ENCODE peak calls at places on chromosomes 13 and 19, in four cellular contexts. Q is A549, X is SK-N-SH, I is GM12878. K is an unnamed sample.
A peak's percentile ranks its signal among the peaks of the same experiment; 100 is the strongest.

GRCh38 chr13:24022568-24022967 is 125.3 kb upstream of the C1QTNF9B start:
- DNase-seq in Q (no peak), I (no peak), X (no peak), K (peak; percentile 50)

GRCh38 chr13:51801631-51802099 is 2.3 kb downstream of the DHRS12 start:
- DNase-seq in I (no peak), Q (peak; percentile 23), X (peak; percentile 56), K (no peak)

GRCh38 chr19:13796301-13797057 is 1.2 kb downstream of the ZSWIM4 start:
- DNase-seq in X (peak; percentile 43), I (no peak), Q (peak; percentile 68), K (peak; percentile 98)

GRCh38 chr19:45099465-45100201 is 6.7 kb downstream of the PPP1R37 start:
- DNase-seq in Q (no peak), I (no peak), X (no peak), K (peak; percentile 46)

GRCh38 chr13:100848304-100848703 is 173.7 kb upstream of the TMTC4 start:
- DNase-seq in I (no peak), Q (no peak), X (no peak), K (no peak)

GRCh38 chr13:24842533-24843278 is 78.7 kb downstream of the RNF17 start:
- DNase-seq in I (no peak), X (no peak), Q (no peak), K (no peak)

GRCh38 chr19:18520848-18521691 is 800 bp downstream of the ELL start:
- DNase-seq in X (no peak), I (no peak), Q (no peak), K (no peak)

GRCh38 chr13:37475966-37476365 is 122.6 kb downstream of the POSTN start:
- DNase-seq in X (no peak), Q (no peak), I (no peak), K (peak; percentile 87)

GRCh38 chr13:27082325-27082724 is 89.3 kb downstream of the USP12 start:
- DNase-seq in X (no peak), I (no peak), Q (no peak), K (no peak)

GRCh38 chr13:106156468-106156867 is 379.0 kb downstream of the EFNB2 start:
- DNase-seq in Q (no peak), X (no peak), I (no peak), K (peak; percentile 99)

GRCh38 chr19:6753178-6754031 is 13.8 kb downstream of the SH2D3A start:
- DNase-seq in I (peak; percentile 57), X (peak; percentile 92), Q (peak; percentile 58), K (peak; percentile 15)

GRCh38 chr19:52993342-52994178 is 20.2 kb upstream of the ERVV-1 start:
- DNase-seq in X (peak; percentile 94), Q (no peak), I (no peak), K (peak; percentile 66)

GRCh38 chr13:51444922-51445321 is 7.9 kb downstream of the INTS6 start:
- DNase-seq in X (peak; percentile 29), Q (peak; percentile 13), I (no peak), K (peak; percentile 68)

GRCh38 chr13:41974262-41974900 is 13.5 kb upstream of the VWA8 start:
- DNase-seq in I (no peak), X (no peak), Q (no peak), K (no peak)

GRCh38 chr19:15780595-15781418 is 6.7 kb upstream of the OR10H5 start:
- DNase-seq in I (no peak), X (no peak), Q (no peak), K (no peak)
- TF ChIP-seq RCOR1 in I (no peak), X (no peak), Q (no peak), K (no peak)

DNA sequence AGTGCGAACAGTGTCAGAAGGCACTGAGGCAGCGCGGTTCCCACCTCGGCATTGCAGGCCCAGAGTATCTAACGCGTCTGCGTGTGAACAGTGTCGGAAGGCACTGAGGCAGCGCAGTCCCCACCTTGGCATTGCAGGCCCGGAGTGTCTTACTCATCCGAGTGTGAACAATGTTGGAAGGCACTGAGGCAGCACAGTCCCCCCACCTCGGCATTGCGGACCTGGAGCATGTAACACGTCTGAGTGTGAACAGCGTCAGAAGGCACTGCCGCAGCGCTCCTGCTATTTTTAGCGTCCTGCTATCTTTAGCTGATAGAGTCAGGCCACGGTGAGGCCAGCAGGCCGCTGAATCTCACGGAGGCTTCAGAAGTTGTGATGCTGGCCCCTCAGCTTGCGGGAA is 39.6 kb downstream of the ATP11A start:
- DNase-seq in Q (no peak), I (no peak), X (no peak), K (no peak)
- TF ChIP-seq RCOR1 in Q (no peak), I (no peak), X (no peak), K (no peak)

DNA sequence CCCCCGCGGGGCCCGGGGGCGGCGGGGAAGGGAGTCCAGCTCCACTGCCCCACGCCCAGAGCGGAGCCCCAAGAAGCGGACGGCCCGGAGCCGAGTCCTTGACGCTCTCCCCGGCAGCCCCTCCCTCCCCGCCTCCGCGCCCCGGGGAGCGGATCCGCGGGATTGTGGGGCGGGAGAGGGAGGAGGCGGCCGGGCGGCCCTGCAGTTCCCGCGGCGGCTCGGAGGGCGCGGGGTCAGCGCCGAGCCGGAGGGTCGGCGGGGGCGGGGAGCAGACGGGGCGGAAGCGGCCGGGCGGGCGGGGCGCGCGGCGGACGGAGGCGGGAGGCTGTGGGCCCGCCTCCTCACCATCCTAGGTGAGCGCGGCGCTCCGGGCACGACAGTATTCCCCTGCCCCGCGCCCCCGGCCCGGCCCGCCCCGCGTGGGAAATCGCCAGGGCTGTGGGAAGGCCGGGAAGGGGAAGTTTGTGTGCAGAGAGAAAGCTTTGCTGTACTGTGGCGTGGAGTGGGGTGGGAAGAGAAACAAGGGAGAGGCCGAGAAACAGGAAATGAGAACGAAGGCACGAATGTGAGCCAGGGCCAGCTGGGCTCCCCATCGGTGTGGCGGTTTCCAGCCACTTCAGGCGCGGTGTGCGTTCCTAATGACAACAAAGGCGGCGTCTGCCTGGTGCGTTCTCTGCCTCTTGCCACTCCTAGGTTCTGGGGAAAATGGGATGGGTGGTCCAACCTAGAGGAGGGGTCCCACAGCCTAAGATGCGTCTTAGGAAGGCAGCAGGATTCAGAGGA is 1.3 kb upstream of the KLF12 start:
- DNase-seq in X (peak; percentile 92), I (peak; percentile 19), Q (peak; percentile 33), K (peak; percentile 75)
- TF ChIP-seq RCOR1 in X (no peak), I (no peak), Q (no peak), K (no peak)

GRCh38 chr19:3250675-3251074 is 26.2 kb downstream of the CELF5 start:
- DNase-seq in X (peak; percentile 62), I (no peak), Q (no peak), K (no peak)
- TF ChIP-seq RCOR1 in X (no peak), I (no peak), Q (no peak), K (no peak)

DNA sequence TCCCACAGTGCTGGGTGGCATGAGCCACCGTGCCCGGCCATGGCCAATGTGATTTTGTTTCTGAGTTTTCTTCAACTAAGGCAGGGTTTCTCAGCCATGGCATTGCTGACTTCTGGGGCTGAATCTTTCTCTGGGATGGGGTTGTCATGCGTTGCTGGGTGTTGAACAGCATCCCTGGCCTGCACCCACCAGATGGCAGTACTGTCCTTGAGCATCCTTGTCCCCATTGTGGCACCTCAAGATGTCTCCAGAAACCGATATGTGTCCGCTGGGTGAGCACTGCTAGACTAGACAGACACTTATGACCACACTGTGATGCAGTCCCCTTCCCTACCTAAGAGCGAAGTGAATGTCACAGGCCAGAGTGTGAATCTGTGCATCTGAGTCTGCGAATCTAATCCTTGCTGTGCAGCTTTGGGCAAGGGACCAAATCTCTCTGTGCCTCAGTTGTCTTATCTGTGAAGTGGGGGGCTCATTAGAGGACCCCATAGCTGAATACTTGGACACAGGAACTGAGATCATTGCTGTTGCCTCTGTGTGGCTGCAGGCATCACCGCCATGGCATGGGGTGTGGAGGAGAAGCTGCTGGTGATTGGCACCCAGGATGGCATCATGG is 50.3 kb upstream of the SIN3B start:
- DNase-seq in I (peak; percentile 26), Q (peak; percentile 75), X (peak; percentile 52), K (peak; percentile 55)
- TF ChIP-seq RCOR1 in I (no peak), Q (no peak), X (no peak), K (no peak)

DNA sequence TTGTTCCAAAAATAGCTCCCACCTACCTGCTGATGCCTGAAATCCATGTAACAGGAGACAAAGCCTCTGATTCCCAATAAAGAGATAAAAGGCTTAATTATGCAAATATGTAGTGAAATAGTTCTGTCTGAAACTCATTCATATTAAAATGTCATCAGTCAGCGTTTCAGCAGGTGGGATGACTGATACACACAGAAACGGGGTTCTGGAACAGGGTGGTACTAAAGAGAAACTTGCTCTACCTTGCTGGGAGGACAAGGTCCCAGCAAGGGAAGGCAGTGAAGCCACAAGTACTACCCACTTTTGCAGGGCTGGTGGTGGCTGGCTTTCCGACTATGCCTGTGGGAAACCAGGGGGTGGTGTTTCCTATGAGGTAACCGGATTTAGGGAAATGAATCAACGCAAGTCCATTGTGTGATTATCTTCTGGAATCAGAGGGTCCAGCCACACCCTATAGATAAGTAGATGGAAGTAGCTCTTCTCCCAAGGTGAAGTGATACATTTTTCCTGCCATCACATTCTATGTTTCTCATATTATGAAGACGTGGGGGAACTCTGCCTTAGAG is 76.3 kb downstream of the KL start:
- DNase-seq in I (no peak), X (no peak), Q (no peak), K (no peak)
- TF ChIP-seq RCOR1 in I (no peak), X (no peak), Q (no peak), K (no peak)